ENCODE peak calls at places on chromosomes 5 and 9, in six cellular contexts. T, I, G, R, M and B are unnamed samples. For H4K20me1 and H3K4me1, the result is how much of the 10 kb centered on the place peaks cover.

GRCh38 chr5:173851595-173852248 is 36.4 kb upstream of the CPEB4 start:
- DNase-seq in I (no peak), R (no peak), G (no peak), M (no peak), T (no peak), B (no peak)

GRCh38 chr5:73515232-73515631 is 17.0 kb downstream of the BTF3 start:
- DNase-seq in R (no peak), T (no peak), M (peak), G (peak), I (no peak), B (no peak)

GRCh38 chr9:90343360-90343759 is 299.3 kb downstream of the DIRAS2 start:
- DNase-seq in G (no peak), R (no peak), I (peak), T (no peak), M (peak), B (no peak)

GRCh38 chr5:172548311-172548731 is 92.7 kb upstream of the NEURL1B start:
- DNase-seq in R (no peak), M (no peak), I (no peak), G (no peak), T (no peak), B (no peak)

GRCh38 chr9:89748831-89749499 is 144.2 kb downstream of the GADD45G start:
- DNase-seq in G (no peak), T (no peak), M (no peak), I (no peak), R (no peak), B (no peak)

GRCh38 chr5:81630721-81631120 is 120.2 kb downstream of the SSBP2 start:
- DNase-seq in M (no peak), I (no peak), T (no peak), G (no peak), R (no peak), B (no peak)

GRCh38 chr9:112094948-112095779 is 79.9 kb downstream of the SUSD1 start:
- DNase-seq in R (no peak), M (no peak), I (no peak), G (no peak), T (no peak), B (no peak)

GRCh38 chr5:102664946-102665345 is 90.2 kb upstream of the PAM start:
- DNase-seq in G (no peak), R (no peak), T (no peak), I (no peak), M (no peak), B (no peak)

GRCh38 chr5:170572453-170572852 is 68.6 kb downstream of the KCNIP1 start:
- DNase-seq in G (peak), T (no peak), R (no peak), M (peak), I (no peak), B (no peak)

GRCh38 chr5:133962131-133962530 is 6.3 kb downstream of the C5orf15 start:
- DNase-seq in T (no peak), R (no peak), G (no peak), I (peak), M (no peak), B (no peak)

GRCh38 chr5:77869115-77869798 is 93.1 kb upstream of the TBCA start:
- DNase-seq in G (no peak), T (no peak), R (no peak), I (no peak), M (no peak), B (no peak)

GRCh38 chr5:101068298-101068697 is 165.2 kb upstream of the ST8SIA4 start:
- DNase-seq in I (no peak), R (no peak), T (no peak), G (no peak), M (no peak), B (no peak)

GRCh38 chr5:68271124-68271523 is 55.6 kb downstream of the PIK3R1 start:
- DNase-seq in G (no peak), T (no peak), M (no peak), R (no peak), I (no peak), B (no peak)

GRCh38 chr5:109704255-109704952 is 14.7 kb downstream of the MAN2A1 start:
- DNase-seq in T (no peak), M (no peak), G (no peak), R (no peak), I (no peak), B (no peak)
- H4K20me1 ChIP-seq in T (under half), M (under half), G (under half), R (under half), I (under half), B (under half)

GRCh38 chr5:142110988-142111687 is 2.6 kb downstream of the NDFIP1 start:
- DNase-seq in T (no peak), G (peak), M (no peak), I (no peak), R (no peak), B (no peak)

GRCh38 chr5:142107729-142108431 is 699 bp upstream of the NDFIP1 start:
- DNase-seq in I (no peak), T (no peak), R (no peak), M (no peak), G (no peak), B (peak)

GRCh38 chr5:142110046-142110531 is 1.5 kb downstream of the NDFIP1 start:
- DNase-seq in R (no peak), M (no peak), G (peak), I (peak), T (no peak), B (peak)

GRCh38 chr5:142108432-142109355 is at the start of gene NDFIP1:
- DNase-seq in M (peak), T (no peak), R (peak), I (peak), G (peak), B (peak)

GRCh38 chr5:142109356-142110045 is 922 bp downstream of the NDFIP1 start:
- DNase-seq in G (peak), M (no peak), I (peak), R (no peak), T (no peak), B (peak)
- H3K4me1 ChIP-seq in G (under half), M (under half), I (under half), R (under half), T (under half), B (under half)

DNA sequence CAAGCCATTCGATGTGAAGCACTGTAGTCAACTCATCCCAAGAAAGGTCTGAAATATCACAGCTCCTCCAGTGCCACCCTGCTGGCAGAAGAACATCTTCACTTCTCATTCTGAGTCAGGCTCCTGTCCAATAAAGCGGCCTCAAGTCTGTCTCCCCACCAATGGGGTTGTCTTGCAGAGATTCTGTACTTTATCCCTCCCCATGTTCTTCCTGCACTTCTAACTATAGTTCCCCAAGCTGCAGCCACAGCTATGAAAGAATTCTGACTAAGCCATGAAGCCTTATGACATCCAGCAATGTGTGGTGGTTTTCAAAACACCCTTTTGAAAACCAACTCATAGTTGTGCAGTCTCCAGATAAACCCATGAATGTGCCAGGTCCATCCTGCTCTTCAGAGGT is 6.8 kb downstream of the MACROH2A1 start:
- DNase-seq in I (peak), G (no peak), T (no peak), M (peak), R (no peak), B (peak)
- H4K20me1 ChIP-seq in I (under half), G (half or more), T (under half), M (under half), R (under half), B (half or more)

GRCh38 chr9:35515766-35516165 is 25.9 kb downstream of the RUSC2 start:
- DNase-seq in R (no peak), T (no peak), G (no peak), I (no peak), M (no peak), B (no peak)
- H3K4me1 ChIP-seq in R (under half), T (half or more), G (half or more), I (under half), M (half or more), B (half or more)

DNA sequence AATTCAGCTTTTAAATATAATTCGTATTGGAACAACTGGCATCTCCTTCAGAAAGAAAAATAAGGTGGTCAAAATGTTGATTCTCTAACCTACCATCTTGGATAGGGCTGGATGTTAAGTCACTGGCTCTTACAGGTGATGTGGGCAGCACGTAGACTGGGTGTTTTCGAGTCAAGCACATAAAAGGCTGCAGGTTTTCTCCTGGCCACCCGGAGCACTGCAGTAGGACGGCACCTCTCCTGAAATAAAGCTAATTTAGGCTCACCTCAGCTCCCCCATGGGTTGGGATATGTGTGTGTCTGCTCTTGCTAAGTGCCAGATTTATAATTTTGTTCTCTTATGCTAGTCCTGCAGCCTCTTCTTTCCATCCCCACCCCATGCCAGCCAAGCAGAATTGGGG is 80.3 kb downstream of the IQGAP2 start:
- DNase-seq in T (no peak), M (no peak), G (no peak), R (peak), I (no peak), B (no peak)
- H4K20me1 ChIP-seq in T (under half), M (under half), G (under half), R (under half), I (under half), B (under half)

DNA sequence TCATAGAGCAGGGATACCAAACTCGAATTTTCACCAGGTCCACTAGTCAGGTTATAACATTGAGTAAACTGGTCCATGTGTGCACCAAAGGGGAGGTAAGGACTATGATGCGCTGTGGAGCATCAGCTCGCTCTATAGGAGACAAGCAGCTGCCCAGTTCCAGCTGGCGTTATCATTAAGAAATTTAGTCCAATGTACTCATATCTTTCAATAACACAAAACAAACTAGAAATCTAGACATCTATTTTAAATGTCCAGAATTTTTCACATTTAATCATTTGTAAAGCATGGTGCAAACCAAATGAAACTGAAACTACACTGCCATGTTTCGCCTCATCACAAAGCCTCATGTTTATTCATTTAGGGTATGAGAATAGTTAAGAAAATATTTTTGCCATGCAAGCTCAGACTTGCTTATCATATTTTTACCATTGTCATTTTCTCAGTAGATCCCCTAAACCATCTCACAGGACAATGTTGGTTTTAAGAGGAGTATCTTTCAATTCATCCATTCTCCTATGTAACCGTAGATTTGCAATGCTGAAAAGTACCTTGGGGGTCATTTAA is 50.9 kb downstream of the ZNF474 start:
- DNase-seq in R (no peak), M (peak), T (no peak), I (no peak), G (no peak), B (no peak)
- H3K4me1 ChIP-seq in R (under half), M (under half), T (under half), I (under half), G (under half), B (half or more)

GRCh38 chr5:16852251-16853005 is 83.7 kb downstream of the MYO10 start:
- DNase-seq in G (no peak), M (no peak), R (no peak), I (no peak), T (no peak), B (no peak)
- H4K20me1 ChIP-seq in G (under half), M (under half), R (under half), I (under half), T (under half), B (under half)

GRCh38 chr5:158935215-158935614 is 164.5 kb downstream of the EBF1 start:
- DNase-seq in T (no peak), G (no peak), I (no peak), M (no peak), R (no peak), B (no peak)
- H3K4me1 ChIP-seq in T (under half), G (under half), I (under half), M (under half), R (under half), B (under half)

DNA sequence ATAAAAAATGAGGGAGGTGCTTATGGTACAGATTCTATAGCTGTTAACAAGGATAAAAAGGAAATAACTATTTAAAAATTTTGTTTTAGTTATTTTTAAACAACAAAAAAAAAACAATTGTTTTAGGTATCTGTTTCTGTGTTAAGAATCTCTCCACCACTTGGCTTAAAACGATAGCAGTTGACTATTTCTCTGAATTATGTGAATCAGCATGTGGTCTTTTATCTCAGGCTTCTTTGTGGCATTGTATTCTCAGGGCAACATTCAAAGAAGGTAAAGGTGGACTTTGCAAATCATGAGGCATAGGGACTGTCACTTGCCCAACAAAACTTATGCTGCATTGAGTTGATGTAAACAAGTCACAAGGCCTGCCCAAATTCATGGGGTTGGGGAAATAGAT is 55.2 kb downstream of the ERBIN start:
- DNase-seq in M (no peak), R (no peak), T (no peak), G (no peak), I (no peak), B (no peak)
- H4K20me1 ChIP-seq in M (under half), R (under half), T (under half), G (under half), I (under half), B (half or more)